ENCODE peak calls at places on chromosomes 13 and 19, in eight cellular contexts. N, B, O, D, Q, S, F and X are unnamed samples. For H3K27me3, H3K4me1 and H3K9me3, the result is how much of the 10 kb centered on the place peaks cover.

GRCh38 chr13:19658192-19658591 is 24.7 kb downstream of the MPHOSPH8 start:
- DNase-seq in S (no peak), O (no peak), D (no peak), B (no peak), N (no peak), F (no peak), Q (no peak), X (no peak)

GRCh38 chr13:99415851-99416331 is 85.4 kb upstream of the TM9SF2 start:
- DNase-seq in B (peak), S (no peak), N (no peak), D (no peak), O (no peak), F (no peak), Q (no peak), X (no peak)

GRCh38 chr13:23754506-23754905 is 134.7 kb downstream of the MIPEP start:
- DNase-seq in B (no peak), O (no peak), D (no peak), N (no peak), Q (no peak), F (no peak), S (no peak), X (no peak)

GRCh38 chr19:21789761-21790160 is 22.4 kb upstream of the ZNF100 start:
- DNase-seq in F (no peak), B (no peak), Q (no peak), D (no peak), O (no peak), S (no peak), N (no peak), X (no peak)

GRCh38 chr19:41427647-41428480 is 690 bp upstream of the B3GNT8 start:
- DNase-seq in B (no peak), F (no peak), Q (peak), N (no peak), D (peak), S (no peak), O (peak), X (peak)

GRCh38 chr19:22532388-22533310 is 101.5 kb upstream of the ZNF492 start:
- DNase-seq in F (no peak), O (peak), S (peak), B (peak), N (peak), D (no peak), Q (peak), X (peak)

GRCh38 chr19:58581227-58582141 is 8.3 kb upstream of the MZF1 start:
- DNase-seq in S (peak), D (peak), O (peak), B (peak), N (peak), F (peak), Q (peak), X (peak)

GRCh38 chr13:33547035-33547434 is 261.5 kb upstream of the STARD13 start:
- DNase-seq in N (no peak), S (no peak), F (no peak), Q (no peak), O (no peak), B (no peak), D (no peak), X (no peak)

GRCh38 chr19:16293133-16294085 is 31.2 kb upstream of the KLF2 start:
- DNase-seq in N (peak), Q (peak), B (peak), F (no peak), O (peak), S (no peak), D (no peak), X (peak)

GRCh38 chr13:51761638-51762350 is 42.2 kb downstream of the DHRS12 start:
- DNase-seq in Q (no peak), N (no peak), F (no peak), D (no peak), S (no peak), O (no peak), B (no peak), X (peak)

GRCh38 chr19:29837448-29837961 is 25.7 kb downstream of the CCNE1 start:
- DNase-seq in Q (no peak), O (no peak), D (no peak), B (no peak), S (no peak), F (no peak), N (no peak), X (no peak)

GRCh38 chr13:100818706-100819105 is 144.1 kb upstream of the TMTC4 start:
- DNase-seq in Q (no peak), F (no peak), S (no peak), D (no peak), B (no peak), N (peak), O (no peak), X (no peak)

GRCh38 chr13:112859817-112860190 is 109.2 kb upstream of the MCF2L start:
- DNase-seq in O (no peak), B (no peak), F (no peak), D (no peak), S (peak), N (no peak), Q (no peak), X (no peak)

GRCh38 chr19:1690570-1691307 is 38.3 kb upstream of the TCF3 start:
- DNase-seq in F (no peak), D (peak), O (peak), S (no peak), N (peak), Q (no peak), B (no peak), X (no peak)

GRCh38 chr13:98267080-98267912 is 90.2 kb upstream of the RNF113B start:
- DNase-seq in Q (no peak), B (no peak), D (no peak), S (no peak), F (no peak), O (peak), N (peak), X (peak)

GRCh38 chr19:1445932-1446712 is 3.8 kb upstream of the APC2 start:
- DNase-seq in B (no peak), D (no peak), N (no peak), F (no peak), Q (no peak), O (no peak), S (no peak), X (no peak)

GRCh38 chr19:2253106-2254051 is 2.8 kb downstream of the JSRP1 start:
- DNase-seq in S (no peak), Q (no peak), O (no peak), N (no peak), D (peak), F (no peak), B (no peak), X (no peak)

DNA sequence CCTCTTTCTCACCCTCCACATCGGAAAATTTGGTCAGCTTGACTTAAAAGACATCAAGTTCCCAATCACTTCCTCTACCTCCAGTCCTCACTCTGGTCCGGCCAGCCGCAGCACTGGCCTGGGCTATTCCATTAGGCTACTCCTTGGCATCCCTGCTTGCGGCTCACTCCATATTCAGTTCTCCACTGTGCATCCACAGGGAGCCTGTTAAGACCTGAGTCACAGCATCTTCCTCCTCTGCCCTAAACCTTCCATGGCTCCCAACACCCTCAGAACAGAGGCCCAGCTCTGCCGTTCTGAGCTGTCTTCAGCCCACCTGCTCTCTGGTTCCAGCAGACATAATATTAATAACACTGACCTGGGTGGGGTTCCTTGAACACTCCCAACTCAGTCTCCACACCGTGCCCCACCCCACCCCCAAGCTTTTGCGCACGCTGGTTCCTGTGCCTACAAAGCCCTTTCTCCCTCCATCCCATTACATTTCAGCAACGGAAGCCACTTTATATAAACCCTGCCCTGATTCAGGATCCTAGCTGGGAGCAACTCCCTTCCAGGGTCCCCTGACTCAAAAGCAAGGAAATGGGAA is 991 bp downstream of the ZNF792 start:
- DNase-seq in Q (no peak), O (no peak), N (no peak), B (no peak), S (no peak), F (no peak), D (no peak), X (no peak)
- H3K27me3 ChIP-seq in Q (under half), O (under half), N (under half), B (under half), S (under half), F (under half), D (under half), X (under half)

GRCh38 chr13:50519866-50520265 is 323.6 kb downstream of the DLEU7 start:
- DNase-seq in B (no peak), D (no peak), Q (no peak), S (no peak), N (no peak), O (no peak), F (no peak), X (no peak)

GRCh38 chr13:50521191-50521590 is 322.3 kb downstream of the DLEU7 start:
- DNase-seq in B (no peak), F (no peak), S (no peak), D (no peak), N (no peak), Q (no peak), O (no peak), X (no peak)

GRCh38 chr13:50524540-50524939 is 319.0 kb downstream of the DLEU7 start:
- DNase-seq in B (no peak), Q (no peak), D (no peak), F (no peak), N (no peak), O (no peak), S (no peak), X (no peak)

GRCh38 chr13:50523307-50523706 is 320.2 kb downstream of the DLEU7 start:
- DNase-seq in S (no peak), Q (no peak), O (no peak), F (no peak), N (no peak), B (no peak), D (no peak), X (no peak)

DNA sequence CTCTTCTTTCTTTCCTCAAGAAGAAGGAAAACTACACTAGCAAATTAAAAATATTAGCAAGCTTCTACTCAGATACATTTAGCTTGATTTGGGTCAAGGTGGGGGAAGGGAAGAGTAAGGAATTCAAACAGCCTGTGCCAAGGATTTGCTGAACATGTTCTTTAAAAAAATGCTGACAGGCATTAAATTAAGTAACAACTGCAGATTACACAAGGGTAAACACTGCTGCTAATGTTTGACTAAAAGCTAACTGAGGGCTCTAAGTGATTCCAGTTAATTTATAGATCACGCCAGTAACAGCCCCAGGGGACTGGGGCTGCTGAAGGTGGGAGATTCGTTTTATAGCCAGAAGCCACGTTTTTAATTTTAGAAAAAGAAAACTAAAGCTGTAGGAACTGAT is 321.7 kb downstream of the DLEU7 start:
- DNase-seq in B (no peak), O (no peak), F (no peak), S (peak), N (no peak), Q (no peak), D (no peak), X (no peak)
- H3K4me1 ChIP-seq in B (under half), O (under half), F (under half), S (under half), N (under half), Q (half or more), D (under half), X (under half)

GRCh38 chr19:57135797-57136196 is 9.2 kb downstream of the ZIM3 start:
- DNase-seq in B (no peak), D (no peak), S (no peak), F (no peak), N (no peak), O (no peak), Q (no peak), X (no peak)
- H3K9me3 ChIP-seq in B (under half), D (half or more), S (under half), F (under half), N (under half), O (under half), Q (under half), X (under half)

GRCh38 chr19:55443824-55444719 is 972 bp upstream of the SHISA7 start:
- DNase-seq in Q (no peak), B (no peak), D (no peak), O (no peak), S (no peak), F (no peak), N (no peak), X (no peak)
- H3K27me3 ChIP-seq in Q (under half), B (under half), D (half or more), O (under half), S (half or more), F (under half), N (under half), X (under half)

DNA sequence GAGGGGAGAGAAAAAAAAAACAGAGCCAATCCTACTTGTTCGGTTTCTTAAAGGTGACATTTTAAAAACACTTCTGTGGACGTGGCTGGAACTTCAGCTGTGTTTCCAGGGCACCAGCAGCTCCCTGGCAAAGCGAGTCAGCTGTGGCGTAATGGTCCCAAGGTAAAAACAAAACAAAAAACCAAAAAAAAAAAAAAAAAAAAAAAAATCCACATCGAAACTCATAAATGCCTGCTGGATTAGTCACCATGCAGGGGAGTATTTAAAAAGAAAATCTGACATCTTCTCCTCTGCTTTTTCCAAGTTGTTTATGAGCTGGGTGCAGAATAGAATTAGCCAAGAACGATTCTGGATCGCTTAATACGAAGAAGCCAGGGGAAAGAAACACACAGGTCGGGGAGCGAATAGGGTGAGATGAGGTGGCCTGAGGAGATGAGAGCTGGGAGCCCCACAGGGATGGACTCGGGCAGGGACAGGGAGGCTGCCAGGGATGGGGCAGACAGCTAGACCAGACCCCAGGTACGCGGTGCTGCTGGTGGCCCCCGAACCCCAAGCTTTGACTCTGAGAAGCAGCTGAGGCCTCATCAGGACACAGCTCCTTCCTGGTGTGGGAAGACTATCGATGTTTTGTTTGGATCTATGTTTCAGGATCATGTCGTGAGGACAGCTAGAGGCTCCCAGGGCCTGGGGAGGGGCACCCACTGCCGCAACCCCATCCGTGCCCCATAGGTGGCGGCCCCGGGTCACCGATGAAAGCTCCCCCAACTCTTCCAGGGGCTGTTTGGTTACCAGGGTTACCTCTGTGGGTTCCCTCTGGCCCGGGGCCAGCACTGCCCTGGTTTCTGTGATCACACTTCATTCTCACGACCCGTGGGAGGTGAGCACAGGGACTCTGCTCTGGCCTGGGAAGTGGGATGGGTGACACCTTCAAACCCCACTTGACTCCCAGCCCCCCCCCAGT is 3.1 kb upstream of the CTXN1 start:
- DNase-seq in D (peak), F (no peak), S (peak), B (peak), N (peak), Q (peak), O (peak), X (peak)
- H3K4me1 ChIP-seq in D (under half), F (half or more), S (half or more), B (under half), N (under half), Q (under half), O (under half), X (under half)

DNA sequence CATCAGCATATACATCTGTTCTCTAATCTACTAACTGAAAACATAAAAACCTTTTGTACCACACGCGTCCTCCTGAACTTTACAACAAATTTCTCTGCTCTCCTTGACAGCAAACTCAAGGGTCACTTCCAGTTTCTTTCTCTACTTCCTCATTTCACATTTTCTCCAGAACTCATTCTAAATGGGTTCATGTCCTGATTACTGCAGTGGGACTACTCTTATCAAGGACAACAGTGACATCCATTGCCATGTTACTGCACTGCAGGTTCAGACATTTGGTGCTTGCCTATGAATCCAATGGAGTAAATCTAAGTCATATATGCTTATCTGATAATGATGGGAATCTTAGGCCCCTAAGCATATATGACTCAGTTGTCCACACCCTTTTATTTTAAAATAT is 35.3 kb downstream of the FPR3 start:
- DNase-seq in D (no peak), F (no peak), Q (no peak), B (no peak), N (no peak), S (no peak), O (no peak), X (no peak)
- H3K9me3 ChIP-seq in D (under half), F (under half), Q (under half), B (under half), N (under half), S (under half), O (under half), X (under half)

DNA sequence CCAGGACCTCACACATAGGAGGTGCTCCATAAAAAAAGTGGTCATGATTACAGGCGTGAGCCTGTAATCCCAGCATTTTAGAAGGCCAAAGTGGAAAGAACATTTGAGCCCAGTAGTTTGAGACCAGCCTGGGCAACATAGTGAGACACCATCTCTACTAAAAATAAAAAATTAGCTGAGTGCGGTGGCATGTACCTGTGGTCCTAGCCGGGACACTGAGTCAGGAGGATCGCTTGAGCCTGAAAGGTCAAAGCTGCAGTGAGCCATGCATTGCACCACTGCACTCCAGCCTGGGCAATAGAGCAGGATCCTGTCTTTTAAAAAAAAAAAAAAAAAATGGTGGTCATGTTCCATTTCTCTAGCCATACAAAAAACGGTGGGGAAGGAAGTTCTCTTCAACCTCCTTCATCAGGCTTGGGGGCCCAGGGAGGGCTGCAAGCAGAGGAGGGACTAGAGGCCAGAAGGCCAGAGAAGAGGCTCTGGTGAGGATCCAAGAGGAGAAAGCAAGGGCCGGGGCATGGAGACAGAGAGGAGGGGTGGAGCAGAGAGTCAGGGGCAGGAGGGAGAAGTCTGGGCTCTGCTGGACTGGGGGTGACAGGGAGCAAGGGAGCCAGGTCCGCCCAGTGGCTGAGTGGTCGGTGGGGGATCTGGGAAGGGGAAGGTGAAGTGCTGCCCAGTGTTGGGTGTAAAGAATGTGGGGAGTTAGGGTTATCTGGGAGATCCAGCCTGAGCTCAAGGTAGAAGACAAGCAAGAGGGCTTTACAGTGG is 8.9 kb downstream of the KASH5 start:
- DNase-seq in O (no peak), Q (no peak), B (no peak), N (no peak), D (no peak), F (no peak), S (no peak), X (no peak)
- H3K27me3 ChIP-seq in O (under half), Q (under half), B (under half), N (under half), D (under half), F (under half), S (under half), X (under half)

GRCh38 chr19:8336072-8336569 is 6.9 kb downstream of the KANK3 start:
- DNase-seq in B (no peak), D (peak), F (no peak), S (no peak), N (no peak), Q (no peak), O (no peak), X (no peak)

GRCh38 chr19:8335343-8336071 is 7.6 kb downstream of the KANK3 start:
- DNase-seq in F (no peak), B (no peak), D (peak), O (no peak), Q (no peak), N (no peak), S (no peak), X (no peak)

GRCh38 chr19:8332976-8333770 is 9.9 kb downstream of the KANK3 start:
- DNase-seq in B (no peak), Q (no peak), O (no peak), S (no peak), D (peak), F (no peak), N (no peak), X (peak)

GRCh38 chr19:8334458-8335342 is 8.4 kb downstream of the KANK3 start:
- DNase-seq in O (peak), F (peak), Q (no peak), S (no peak), N (peak), D (peak), B (peak), X (peak)

GRCh38 chr19:8333771-8334457 is 9.1 kb downstream of the KANK3 start:
- DNase-seq in S (no peak), O (no peak), F (no peak), D (peak), Q (no peak), B (no peak), N (no peak), X (no peak)
- H3K4me1 ChIP-seq in S (under half), O (under half), F (under half), D (under half), Q (under half), B (under half), N (under half), X (under half)